ENCODE peak calls at places on chromosomes 16 and 17, in eight cellular contexts. One of them, this sample, is unnamed.

GRCh38 chr17:12964162-12964561 is 53.7 kb downstream of the ELAC2 start:
- DNase-seq in upper lobe of right lung: no peak
- DNase-seq in suprapubic skin: no peak
- DNase-seq in foreskin fibroblast: no peak
- DNase-seq in fibroblast of lung: no peak
- DNase-seq in neural progenitor cell: no peak
- DNase-seq in neural crest cell: no peak
- DNase-seq in dorsolateral prefrontal cortex: no peak
- DNase-seq in this sample: no peak

GRCh38 chr17:41835214-41835799 is 725 bp downstream of the NT5C3B start:
- DNase-seq in fibroblast of lung: peak
- DNase-seq in dorsolateral prefrontal cortex: no peak
- DNase-seq in foreskin fibroblast: peak
- DNase-seq in upper lobe of right lung: no peak
- DNase-seq in neural progenitor cell: peak
- DNase-seq in neural crest cell: no peak
- DNase-seq in suprapubic skin: no peak
- DNase-seq in this sample: no peak

GRCh38 chr17:64502809-64503208 is 3.3 kb downstream of the DDX5 start:
- DNase-seq in fibroblast of lung: peak
- DNase-seq in foreskin fibroblast: no peak
- DNase-seq in dorsolateral prefrontal cortex: no peak
- DNase-seq in upper lobe of right lung: no peak
- DNase-seq in neural progenitor cell: no peak
- DNase-seq in suprapubic skin: no peak
- DNase-seq in neural crest cell: no peak
- DNase-seq in this sample: no peak

GRCh38 chr17:76772842-76773521 is 35.1 kb downstream of the MFSD11 start:
- DNase-seq in dorsolateral prefrontal cortex: no peak
- DNase-seq in fibroblast of lung: peak
- DNase-seq in suprapubic skin: no peak
- DNase-seq in neural crest cell: no peak
- DNase-seq in upper lobe of right lung: no peak
- DNase-seq in foreskin fibroblast: peak
- DNase-seq in neural progenitor cell: peak
- DNase-seq in this sample: no peak

GRCh38 chr17:55062921-55063320 is 94.4 kb downstream of the STXBP4 start:
- DNase-seq in neural progenitor cell: no peak
- DNase-seq in dorsolateral prefrontal cortex: no peak
- DNase-seq in neural crest cell: no peak
- DNase-seq in foreskin fibroblast: peak
- DNase-seq in upper lobe of right lung: no peak
- DNase-seq in fibroblast of lung: peak
- DNase-seq in suprapubic skin: no peak
- DNase-seq in this sample: no peak

GRCh38 chr16:75263291-75263962 is 12.0 kb upstream of the BCAR1 start:
- DNase-seq in neural crest cell: no peak
- DNase-seq in neural progenitor cell: no peak
- DNase-seq in suprapubic skin: peak
- DNase-seq in dorsolateral prefrontal cortex: no peak
- DNase-seq in foreskin fibroblast: peak
- DNase-seq in fibroblast of lung: no peak
- DNase-seq in upper lobe of right lung: no peak
- DNase-seq in this sample: no peak

GRCh38 chr17:27651411-27652345 is 20.7 kb downstream of the LGALS9 start:
- DNase-seq in fibroblast of lung: no peak
- DNase-seq in suprapubic skin: no peak
- DNase-seq in neural progenitor cell: peak
- DNase-seq in upper lobe of right lung: no peak
- DNase-seq in foreskin fibroblast: peak
- DNase-seq in neural crest cell: peak
- DNase-seq in dorsolateral prefrontal cortex: peak
- DNase-seq in this sample: peak

GRCh38 chr16:59899940-59900339 is 1165.8 kb upstream of the GOT2 start:
- DNase-seq in foreskin fibroblast: no peak
- DNase-seq in dorsolateral prefrontal cortex: no peak
- DNase-seq in neural progenitor cell: no peak
- DNase-seq in suprapubic skin: no peak
- DNase-seq in upper lobe of right lung: no peak
- DNase-seq in neural crest cell: no peak
- DNase-seq in fibroblast of lung: no peak
- DNase-seq in this sample: no peak

GRCh38 chr16:8868272-8869211 is at the start of gene CARHSP1:
- DNase-seq in dorsolateral prefrontal cortex: peak
- DNase-seq in neural progenitor cell: peak
- DNase-seq in neural crest cell: peak
- DNase-seq in foreskin fibroblast: peak
- DNase-seq in fibroblast of lung: peak
- DNase-seq in upper lobe of right lung: peak
- DNase-seq in suprapubic skin: peak
- DNase-seq in this sample: peak

GRCh38 chr17:41773731-41774193 is 12.7 kb downstream of the JUP start:
- DNase-seq in suprapubic skin: no peak
- DNase-seq in dorsolateral prefrontal cortex: peak
- DNase-seq in upper lobe of right lung: no peak
- DNase-seq in fibroblast of lung: no peak
- DNase-seq in foreskin fibroblast: no peak
- DNase-seq in neural progenitor cell: no peak
- DNase-seq in neural crest cell: no peak
- DNase-seq in this sample: no peak

GRCh38 chr17:49022391-49022941 is 25.3 kb downstream of the IGF2BP1 start:
- DNase-seq in neural progenitor cell: peak
- DNase-seq in suprapubic skin: no peak
- DNase-seq in dorsolateral prefrontal cortex: no peak
- DNase-seq in neural crest cell: no peak
- DNase-seq in fibroblast of lung: peak
- DNase-seq in foreskin fibroblast: peak
- DNase-seq in upper lobe of right lung: no peak
- DNase-seq in this sample: no peak

GRCh38 chr17:38721802-38722201 is 8.3 kb upstream of the CISD3 start:
- DNase-seq in fibroblast of lung: no peak
- DNase-seq in foreskin fibroblast: no peak
- DNase-seq in suprapubic skin: no peak
- DNase-seq in neural progenitor cell: no peak
- DNase-seq in neural crest cell: no peak
- DNase-seq in upper lobe of right lung: no peak
- DNase-seq in dorsolateral prefrontal cortex: no peak
- DNase-seq in this sample: no peak

GRCh38 chr17:39166437-39167335 is 725 bp upstream of the ARL5C start:
- DNase-seq in neural crest cell: no peak
- DNase-seq in fibroblast of lung: no peak
- DNase-seq in dorsolateral prefrontal cortex: no peak
- DNase-seq in foreskin fibroblast: no peak
- DNase-seq in upper lobe of right lung: no peak
- DNase-seq in suprapubic skin: no peak
- DNase-seq in neural progenitor cell: no peak
- DNase-seq in this sample: no peak

GRCh38 chr17:10149573-10150399 is 48.6 kb downstream of the GAS7 start:
- DNase-seq in dorsolateral prefrontal cortex: no peak
- DNase-seq in suprapubic skin: no peak
- DNase-seq in fibroblast of lung: peak
- DNase-seq in neural progenitor cell: no peak
- DNase-seq in upper lobe of right lung: no peak
- DNase-seq in foreskin fibroblast: peak
- DNase-seq in neural crest cell: no peak
- DNase-seq in this sample: no peak

GRCh38 chr17:19897108-19897854 is 29.5 kb upstream of the ULK2 start:
- DNase-seq in neural crest cell: no peak
- DNase-seq in fibroblast of lung: no peak
- DNase-seq in dorsolateral prefrontal cortex: no peak
- DNase-seq in suprapubic skin: no peak
- DNase-seq in neural progenitor cell: no peak
- DNase-seq in foreskin fibroblast: no peak
- DNase-seq in upper lobe of right lung: no peak
- DNase-seq in this sample: no peak

GRCh38 chr16:51402785-51403184 is 251.7 kb upstream of the SALL1 start:
- DNase-seq in foreskin fibroblast: peak
- DNase-seq in suprapubic skin: no peak
- DNase-seq in upper lobe of right lung: no peak
- DNase-seq in dorsolateral prefrontal cortex: no peak
- DNase-seq in neural crest cell: no peak
- DNase-seq in fibroblast of lung: no peak
- DNase-seq in neural progenitor cell: no peak
- DNase-seq in this sample: no peak

GRCh38 chr16:68310441-68311315 is at the start of the genes PRMT7 and SLC7A6OS:
- DNase-seq in neural progenitor cell: peak
- DNase-seq in dorsolateral prefrontal cortex: peak
- DNase-seq in neural crest cell: peak
- DNase-seq in upper lobe of right lung: peak
- DNase-seq in fibroblast of lung: peak
- DNase-seq in foreskin fibroblast: peak
- DNase-seq in suprapubic skin: peak
- DNase-seq in this sample: peak
- TF ChIP-seq CTCF in neural progenitor cell: no peak
- TF ChIP-seq CTCF in dorsolateral prefrontal cortex: peak
- TF ChIP-seq CTCF in neural crest cell: no peak
- TF ChIP-seq CTCF in upper lobe of right lung: peak
- TF ChIP-seq CTCF in fibroblast of lung: no peak
- TF ChIP-seq CTCF in foreskin fibroblast: no peak
- TF ChIP-seq CTCF in suprapubic skin: peak
- TF ChIP-seq CTCF in this sample: no peak

GRCh38 chr16:80427800-80428199 is 113.0 kb upstream of the DYNLRB2 start:
- DNase-seq in dorsolateral prefrontal cortex: no peak
- DNase-seq in neural progenitor cell: no peak
- DNase-seq in upper lobe of right lung: no peak
- DNase-seq in neural crest cell: no peak
- DNase-seq in fibroblast of lung: no peak
- DNase-seq in foreskin fibroblast: no peak
- DNase-seq in suprapubic skin: no peak
- DNase-seq in this sample: no peak

GRCh38 chr16:80437707-80438106 is 103.1 kb upstream of the DYNLRB2 start:
- DNase-seq in fibroblast of lung: no peak
- DNase-seq in upper lobe of right lung: no peak
- DNase-seq in foreskin fibroblast: no peak
- DNase-seq in suprapubic skin: no peak
- DNase-seq in neural progenitor cell: peak
- DNase-seq in neural crest cell: no peak
- DNase-seq in dorsolateral prefrontal cortex: no peak
- DNase-seq in this sample: no peak

GRCh38 chr16:80436510-80436909 is 104.3 kb upstream of the DYNLRB2 start:
- DNase-seq in fibroblast of lung: no peak
- DNase-seq in neural crest cell: no peak
- DNase-seq in neural progenitor cell: no peak
- DNase-seq in upper lobe of right lung: no peak
- DNase-seq in foreskin fibroblast: no peak
- DNase-seq in dorsolateral prefrontal cortex: no peak
- DNase-seq in suprapubic skin: no peak
- DNase-seq in this sample: no peak

DNA sequence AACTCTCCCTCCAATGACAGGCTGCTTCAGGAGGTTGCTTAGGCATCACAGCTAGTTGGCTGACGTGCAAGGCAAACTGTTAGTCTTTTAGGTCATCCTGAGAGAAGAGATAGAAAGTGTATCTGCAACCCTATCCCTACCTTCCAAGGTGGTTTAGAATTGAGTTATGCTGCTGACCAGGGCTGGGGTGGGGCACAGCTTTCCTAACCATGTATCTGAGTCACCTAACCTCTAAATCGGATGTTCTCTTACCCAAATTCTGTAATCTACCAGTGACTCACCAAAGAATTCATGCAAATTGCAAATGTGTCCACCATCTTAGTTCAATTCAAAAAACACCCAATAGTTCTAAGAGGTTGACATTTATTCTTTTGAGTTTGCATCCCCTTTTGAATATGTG is 107.2 kb upstream of the DYNLRB2 start:
- DNase-seq in dorsolateral prefrontal cortex: no peak
- DNase-seq in neural progenitor cell: no peak
- DNase-seq in suprapubic skin: no peak
- DNase-seq in fibroblast of lung: peak
- DNase-seq in foreskin fibroblast: no peak
- DNase-seq in neural crest cell: no peak
- DNase-seq in upper lobe of right lung: no peak
- DNase-seq in this sample: no peak
- TF ChIP-seq CTCF in dorsolateral prefrontal cortex: no peak
- TF ChIP-seq CTCF in neural progenitor cell: no peak
- TF ChIP-seq CTCF in suprapubic skin: no peak
- TF ChIP-seq CTCF in fibroblast of lung: no peak
- TF ChIP-seq CTCF in foreskin fibroblast: no peak
- TF ChIP-seq CTCF in neural crest cell: no peak
- TF ChIP-seq CTCF in upper lobe of right lung: no peak
- TF ChIP-seq CTCF in this sample: no peak

GRCh38 chr17:63116967-63117366 is 150.9 kb downstream of the TANC2 start:
- DNase-seq in fibroblast of lung: peak
- DNase-seq in neural crest cell: no peak
- DNase-seq in foreskin fibroblast: peak
- DNase-seq in upper lobe of right lung: no peak
- DNase-seq in neural progenitor cell: peak
- DNase-seq in suprapubic skin: no peak
- DNase-seq in dorsolateral prefrontal cortex: peak
- DNase-seq in this sample: no peak

GRCh38 chr17:63113167-63113566 is 147.1 kb downstream of the TANC2 start:
- DNase-seq in fibroblast of lung: no peak
- DNase-seq in neural progenitor cell: peak
- DNase-seq in neural crest cell: no peak
- DNase-seq in suprapubic skin: no peak
- DNase-seq in dorsolateral prefrontal cortex: no peak
- DNase-seq in upper lobe of right lung: no peak
- DNase-seq in foreskin fibroblast: no peak
- DNase-seq in this sample: no peak

GRCh38 chr17:63117431-63117830 is 151.4 kb downstream of the TANC2 start:
- DNase-seq in foreskin fibroblast: no peak
- DNase-seq in neural crest cell: no peak
- DNase-seq in dorsolateral prefrontal cortex: no peak
- DNase-seq in suprapubic skin: no peak
- DNase-seq in fibroblast of lung: no peak
- DNase-seq in neural progenitor cell: no peak
- DNase-seq in upper lobe of right lung: no peak
- DNase-seq in this sample: no peak

GRCh38 chr17:63120406-63120805 is 154.4 kb downstream of the TANC2 start:
- DNase-seq in foreskin fibroblast: peak
- DNase-seq in dorsolateral prefrontal cortex: no peak
- DNase-seq in neural progenitor cell: no peak
- DNase-seq in upper lobe of right lung: no peak
- DNase-seq in fibroblast of lung: peak
- DNase-seq in neural crest cell: no peak
- DNase-seq in suprapubic skin: no peak
- DNase-seq in this sample: no peak

DNA sequence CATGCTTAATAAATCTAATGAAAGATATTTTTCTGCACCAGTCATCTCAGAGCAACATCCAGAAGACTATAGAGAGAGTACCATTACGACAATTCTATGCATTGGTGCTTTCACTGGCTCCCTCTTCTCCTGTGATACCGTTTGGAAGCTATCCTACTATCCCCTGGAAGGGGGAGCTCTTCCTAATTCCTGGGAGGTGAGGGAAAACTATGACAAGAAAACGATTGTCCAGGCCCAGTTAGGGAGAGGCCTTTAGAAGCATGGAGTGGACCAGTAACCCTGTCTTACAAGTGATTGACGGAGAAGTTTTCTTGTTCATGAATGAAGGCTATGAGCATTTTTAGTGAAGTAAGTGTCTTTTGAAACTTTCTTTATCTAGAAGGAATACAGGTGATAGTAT is 150.2 kb downstream of the TANC2 start:
- DNase-seq in upper lobe of right lung: no peak
- DNase-seq in dorsolateral prefrontal cortex: no peak
- DNase-seq in fibroblast of lung: no peak
- DNase-seq in neural crest cell: no peak
- DNase-seq in suprapubic skin: no peak
- DNase-seq in neural progenitor cell: peak
- DNase-seq in foreskin fibroblast: no peak
- DNase-seq in this sample: no peak
- TF ChIP-seq CTCF in upper lobe of right lung: no peak
- TF ChIP-seq CTCF in dorsolateral prefrontal cortex: no peak
- TF ChIP-seq CTCF in fibroblast of lung: no peak
- TF ChIP-seq CTCF in neural crest cell: peak
- TF ChIP-seq CTCF in suprapubic skin: no peak
- TF ChIP-seq CTCF in neural progenitor cell: peak
- TF ChIP-seq CTCF in foreskin fibroblast: no peak
- TF ChIP-seq CTCF in this sample: no peak

GRCh38 chr17:3723556-3724372 is at the start of gene HASPIN:
- DNase-seq in neural crest cell: peak
- DNase-seq in dorsolateral prefrontal cortex: peak
- DNase-seq in neural progenitor cell: peak
- DNase-seq in upper lobe of right lung: peak
- DNase-seq in suprapubic skin: peak
- DNase-seq in foreskin fibroblast: peak
- DNase-seq in fibroblast of lung: peak
- DNase-seq in this sample: peak
- TF ChIP-seq CTCF in neural crest cell: peak
- TF ChIP-seq CTCF in dorsolateral prefrontal cortex: peak
- TF ChIP-seq CTCF in neural progenitor cell: peak
- TF ChIP-seq CTCF in upper lobe of right lung: peak
- TF ChIP-seq CTCF in suprapubic skin: no peak
- TF ChIP-seq CTCF in foreskin fibroblast: peak
- TF ChIP-seq CTCF in fibroblast of lung: peak
- TF ChIP-seq CTCF in this sample: no peak

This sample was measured in natural killer cell.